ENCODE peak calls at places on chromosomes 4 and X, in seven cellular contexts. R is heart left ventricle, K is fibroblast of pulmonary artery, I is epithelial cell of esophagus, L is foreskin fibroblast, X is vagina, H is omental fat pad. U is an unnamed sample.

GRCh38 chr4:77800077-77800476 is 19.1 kb downstream of the CNOT6L start:
- DNase-seq in R (no peak), K (no peak), I (no peak), L (no peak), X (no peak), H (no peak), U (no peak)

GRCh38 chr4:6328526-6328925 is 58.9 kb downstream of the WFS1 start:
- DNase-seq in R (no peak), K (no peak), I (no peak), L (no peak), X (no peak), H (no peak), U (no peak)

GRCh38 chr4:183987529-183987946 is 82.4 kb downstream of the STOX2 start:
- DNase-seq in R (peak; percentile 88), K (peak; percentile 86), I (peak; percentile 99), L (peak; percentile 73), X (no peak), H (no peak), U (no peak)

GRCh38 chr4:101279377-101279871 is 67.9 kb downstream of the PPP3CA start:
- DNase-seq in R (peak; percentile 58), K (peak; percentile 99), I (no peak), L (peak; percentile 97), X (no peak), H (no peak), U (no peak)

GRCh38 chrX:23784487-23785301 is 1.7 kb downstream of the SAT1 start:
- DNase-seq in R (no peak), K (peak; percentile 81), I (peak; percentile 58), L (peak; percentile 84), X (no peak), H (no peak), U (no peak)

GRCh38 chr4:183401473-183401872 is 43.0 kb upstream of the CDKN2AIP start:
- DNase-seq in R (no peak), K (no peak), I (peak; percentile 11), L (no peak), X (no peak), H (no peak), U (no peak)

GRCh38 chr4:88908003-88908402 is 149.0 kb downstream of the FAM13A start:
- DNase-seq in R (no peak), K (no peak), I (peak; percentile 16), L (peak; percentile 44), X (no peak), H (no peak), U (no peak)

GRCh38 chr4:119738901-119739300 is 110.3 kb upstream of the PDE5A start:
- DNase-seq in R (no peak), K (no peak), I (no peak), L (no peak), X (no peak), H (no peak), U (no peak)

GRCh38 chrX:154321624-154322023 is 26.0 kb downstream of the TKTL1 start:
- DNase-seq in R (peak; percentile 49), K (no peak), I (no peak), L (peak; percentile 37), X (no peak), H (no peak), U (no peak)

DNA sequence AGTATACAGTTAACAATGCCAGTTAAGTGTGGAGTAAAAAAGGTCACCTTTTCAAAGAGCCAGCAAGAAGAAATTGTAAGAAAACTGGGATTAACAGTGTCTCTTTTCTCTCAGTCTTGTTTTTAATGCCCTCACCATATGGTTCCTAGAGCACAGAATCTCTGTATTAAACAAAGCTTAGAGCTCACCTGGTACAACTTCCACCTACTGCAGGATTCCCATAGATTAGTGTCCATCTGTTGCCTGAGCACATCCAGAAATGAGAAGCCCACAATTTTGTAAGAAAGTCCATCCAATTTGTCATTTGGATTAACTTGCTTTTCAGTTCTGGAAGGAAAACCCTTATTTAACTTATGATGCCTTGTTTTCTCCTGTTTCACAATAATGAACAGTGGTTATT is 1037.1 kb downstream of the STPG2 start:
- DNase-seq in R (no peak), K (no peak), I (no peak), L (no peak), X (no peak), H (no peak), U (no peak)
- TF ChIP-seq CTCF in R (no peak), K (no peak), I (no peak), L (no peak), X (no peak), H (no peak), U (no peak)

GRCh38 chr4:48445704-48446103 is 37.4 kb upstream of the SLC10A4 start:
- DNase-seq in R (no peak), K (peak; percentile 49), I (peak; percentile 22), L (peak; percentile 53), X (no peak), H (no peak), U (no peak)
- TF ChIP-seq CTCF in R (peak; percentile 53), K (peak; percentile 46), I (peak; percentile 37), L (peak; percentile 23), X (no peak), H (no peak), U (no peak)

DNA sequence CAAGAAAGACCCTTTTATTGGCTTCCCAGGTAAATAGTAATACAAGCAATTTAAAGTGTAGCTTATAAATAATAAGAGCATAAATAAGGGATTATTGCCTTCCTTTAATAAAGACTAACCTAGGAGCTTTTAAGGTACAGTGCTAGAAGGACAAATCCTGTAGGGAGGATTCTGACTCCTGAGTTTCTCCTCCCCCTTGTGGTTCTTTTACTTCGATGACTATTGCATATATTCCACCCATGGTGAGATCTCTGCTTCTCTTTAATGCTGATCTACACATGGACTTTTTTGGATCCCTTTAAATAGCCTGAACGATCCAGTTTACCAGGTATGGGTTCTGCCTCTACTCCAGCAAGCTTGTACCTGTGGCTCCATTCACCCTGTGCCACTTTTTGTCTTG is 2.5 kb downstream of the GALNT7 start:
- DNase-seq in R (no peak), K (peak; percentile 55), I (peak; percentile 62), L (peak; percentile 59), X (no peak), H (no peak), U (no peak)
- TF ChIP-seq CTCF in R (no peak), K (peak; percentile 45), I (peak; percentile 55), L (peak; percentile 21), X (no peak), H (no peak), U (no peak)

DNA sequence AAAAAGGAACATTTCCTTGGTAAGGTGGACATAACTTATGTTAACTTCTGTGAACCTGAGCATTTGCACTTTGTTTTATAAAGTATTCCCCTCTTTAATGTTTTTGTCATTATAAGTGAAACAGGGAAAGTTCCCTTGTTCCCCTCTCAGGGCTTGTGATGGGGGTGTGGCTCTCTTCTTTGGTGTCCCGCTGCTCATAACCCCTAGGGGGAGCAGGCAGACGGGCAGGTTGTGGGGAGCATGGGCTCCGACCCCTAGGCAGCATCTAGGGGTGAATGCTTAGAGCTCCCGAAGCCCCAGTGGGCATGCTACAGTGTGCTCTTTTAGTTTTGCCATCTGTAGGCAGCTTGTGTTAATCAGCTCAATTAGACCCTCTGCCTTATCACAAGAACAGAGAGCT is 200.4 kb downstream of the DACH2 start:
- DNase-seq in R (no peak), K (no peak), I (no peak), L (no peak), X (no peak), H (no peak), U (no peak)
- TF ChIP-seq CTCF in R (no peak), K (no peak), I (no peak), L (no peak), X (no peak), H (no peak), U (no peak)

GRCh38 chrX:40552768-40553167 is 28.0 kb upstream of the ATP6AP2 start:
- DNase-seq in R (no peak), K (peak; percentile 6), I (peak; percentile 4), L (peak; percentile 20), X (no peak), H (no peak), U (no peak)
- TF ChIP-seq CTCF in R (no peak), K (peak; percentile 7), I (peak; percentile 29), L (peak; percentile 17), X (no peak), H (no peak), U (no peak)

GRCh38 chr4:74055096-74055495 is 16.6 kb upstream of the CXCL3 start:
- DNase-seq in R (no peak), K (no peak), I (no peak), L (no peak), X (no peak), H (no peak), U (no peak)

GRCh38 chr4:74057588-74057987 is 19.1 kb upstream of the CXCL3 start:
- DNase-seq in R (no peak), K (no peak), I (no peak), L (no peak), X (no peak), H (no peak), U (no peak)

GRCh38 chr4:74056858-74057562 is 18.5 kb upstream of the CXCL3 start:
- DNase-seq in R (no peak), K (peak; percentile 87), I (peak; percentile 67), L (peak; percentile 85), X (no peak), H (no peak), U (no peak)

GRCh38 chr4:74055498-74055897 is 17.0 kb upstream of the CXCL3 start:
- DNase-seq in R (no peak), K (no peak), I (no peak), L (no peak), X (no peak), H (no peak), U (no peak)

DNA sequence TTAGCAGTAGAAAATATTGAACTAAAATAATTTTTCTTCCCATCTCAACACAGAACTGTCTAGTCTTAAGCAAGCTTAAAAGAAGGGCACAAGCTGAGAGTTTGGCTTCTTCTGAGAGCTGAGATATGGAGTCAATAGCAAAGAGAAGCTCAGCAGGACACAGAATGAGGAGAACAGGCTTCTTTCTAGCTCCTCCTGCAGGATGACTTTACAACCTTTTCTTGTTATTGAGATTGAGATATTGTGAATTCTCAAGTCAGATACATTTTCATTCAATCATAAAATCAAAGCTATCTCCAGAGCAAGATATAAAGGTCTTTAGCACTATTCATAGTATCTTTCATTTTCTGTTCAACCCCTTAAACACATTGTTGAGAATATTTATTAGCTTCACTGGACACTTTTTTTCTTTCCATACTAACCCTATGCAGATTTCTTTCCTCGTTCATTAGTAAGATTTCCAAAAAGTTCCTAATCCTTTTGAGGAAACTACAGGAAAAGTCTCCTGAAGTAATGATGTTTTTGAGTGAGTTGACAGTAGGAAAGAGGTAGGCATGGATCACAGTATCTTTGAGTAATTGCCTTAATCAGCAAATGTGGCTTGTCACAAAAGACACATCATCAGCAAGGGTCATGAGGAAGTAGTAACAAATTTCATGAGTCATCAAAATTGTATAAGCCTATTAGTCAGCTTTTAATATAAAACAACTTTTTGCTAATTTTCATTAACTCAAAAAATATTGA is 17.8 kb upstream of the CXCL3 start:
- DNase-seq in R (no peak), K (peak; percentile 43), I (peak; percentile 66), L (peak; percentile 52), X (no peak), H (no peak), U (no peak)
- TF ChIP-seq CTCF in R (no peak), K (no peak), I (no peak), L (no peak), X (no peak), H (no peak), U (no peak)

U was measured in activated B cell treated with CpG ODN at 0.5 μM for 24 hours.